ENCODE peak calls at places on chromosomes 3 and 15, in seven cellular contexts. H is transverse colon, S is ovary, G is lower lobe of right lung, R is GM12865, W is AG04450, X is tibial artery. C is an unnamed sample.

GRCh38 chr3:129557737-129558037 is 14.7 kb downstream of the H1-8 start:
- DNase-seq in H (no peak), S (no peak), G (no peak), R (no peak), W (no peak), X (no peak), C (no peak)

GRCh38 chr15:68578960-68579935 is at the start of gene CORO2B:
- DNase-seq in H (no peak), S (peak; percentile 63), G (no peak), R (no peak), W (no peak), X (peak; percentile 44), C (no peak)

GRCh38 chr3:126060613-126061145 is 23.2 kb downstream of the SLC41A3 start:
- DNase-seq in H (no peak), S (no peak), G (no peak), R (no peak), W (no peak), X (no peak), C (no peak)

GRCh38 chr3:13403818-13404216 is 16.3 kb downstream of the NUP210 start:
- DNase-seq in H (no peak), S (no peak), G (no peak), R (no peak), W (no peak), X (no peak), C (no peak)

GRCh38 chr3:28050120-28050519 is 191.3 kb upstream of the CMC1 start:
- DNase-seq in H (no peak), S (no peak), G (no peak), R (no peak), W (no peak), X (no peak), C (no peak)

GRCh38 chr3:13219902-13220296 is 146.7 kb upstream of the IQSEC1 start:
- DNase-seq in H (no peak), S (no peak), G (no peak), R (no peak), W (no peak), X (no peak), C (no peak)

GRCh38 chr15:33735637-33736247 is 232.6 kb upstream of the CHRM5 start:
- DNase-seq in H (peak; percentile 14), S (no peak), G (no peak), R (peak; percentile 68), W (no peak), X (no peak), C (no peak)

GRCh38 chr15:62464705-62465104 is 299.6 kb upstream of the C2CD4B start:
- DNase-seq in H (no peak), S (no peak), G (no peak), R (no peak), W (no peak), X (no peak), C (no peak)

GRCh38 chr3:133426721-133427120 is 26.9 kb downstream of the BFSP2 start:
- DNase-seq in H (no peak), S (no peak), G (no peak), R (no peak), W (no peak), X (no peak), C (no peak)

GRCh38 chr15:79494963-79495362 is 62.8 kb downstream of the MINAR1 start:
- DNase-seq in H (no peak), S (no peak), G (no peak), R (no peak), W (no peak), X (no peak), C (no peak)

GRCh38 chr3:19734453-19734852 is 199.6 kb downstream of the EFHB start:
- DNase-seq in H (no peak), S (no peak), G (no peak), R (no peak), W (no peak), X (no peak), C (no peak)

GRCh38 chr15:51751687-51752683 is 588 bp downstream of the TMOD2 start:
- DNase-seq in H (peak; percentile 30), S (peak; percentile 23), G (peak; percentile 60), R (peak; percentile 49), W (no peak), X (no peak), C (peak; percentile 84)

GRCh38 chr3:22922317-22922716 is 280.8 kb upstream of the UBE2E2 start:
- DNase-seq in H (no peak), S (no peak), G (no peak), R (peak; percentile 38), W (no peak), X (no peak), C (no peak)

GRCh38 chr3:30855390-30855789 is 39.1 kb downstream of the GADL1 start:
- DNase-seq in H (no peak), S (no peak), G (no peak), R (no peak), W (no peak), X (no peak), C (no peak)

GRCh38 chr3:39186692-39187151 is 5.7 kb downstream of the XIRP1 start:
- DNase-seq in H (no peak), S (no peak), G (peak; percentile 39), R (no peak), W (no peak), X (no peak), C (no peak)

GRCh38 chr3:94811836-94812235 is 749.0 kb downstream of the NSUN3 start:
- DNase-seq in H (no peak), S (no peak), G (no peak), R (no peak), W (no peak), X (no peak), C (no peak)

GRCh38 chr15:58248504-58248842 is 110.3 kb downstream of the AQP9 start:
- DNase-seq in H (no peak), S (no peak), G (no peak), R (no peak), W (no peak), X (no peak), C (peak; percentile 81)

GRCh38 chr3:159866201-159866746 is 122.4 kb upstream of the IL12A start:
- DNase-seq in H (no peak), S (no peak), G (no peak), R (no peak), W (no peak), X (no peak), C (no peak)

GRCh38 chr3:159860727-159861126 is 127.9 kb upstream of the IL12A start:
- DNase-seq in H (no peak), S (no peak), G (no peak), R (no peak), W (no peak), X (no peak), C (no peak)

GRCh38 chr3:159867372-159867771 is 121.3 kb upstream of the IL12A start:
- DNase-seq in H (no peak), S (no peak), G (no peak), R (no peak), W (no peak), X (no peak), C (no peak)

GRCh38 chr3:159861369-159861987 is 127.2 kb upstream of the IL12A start:
- DNase-seq in H (no peak), S (no peak), G (no peak), R (peak; percentile 79), W (no peak), X (no peak), C (no peak)

GRCh38 chr3:159865042-159865579 is 123.5 kb upstream of the IL12A start:
- DNase-seq in H (no peak), S (no peak), G (no peak), R (no peak), W (no peak), X (no peak), C (no peak)
- TF ChIP-seq CTCF in H (no peak), S (no peak), G (no peak), R (no peak), W (no peak), X (no peak), C (no peak)

GRCh38 chr3:72976182-72976825 is 20.3 kb upstream of the PPP4R2 start:
- DNase-seq in H (no peak), S (no peak), G (no peak), R (no peak), W (no peak), X (no peak), C (no peak)

GRCh38 chr3:72977463-72977862 is 19.1 kb upstream of the PPP4R2 start:
- DNase-seq in H (no peak), S (no peak), G (no peak), R (peak; percentile 63), W (no peak), X (no peak), C (no peak)

GRCh38 chr3:72973786-72974185 is 22.8 kb upstream of the PPP4R2 start:
- DNase-seq in H (no peak), S (no peak), G (no peak), R (no peak), W (no peak), X (no peak), C (no peak)

GRCh38 chr3:72974956-72975355 is 21.7 kb upstream of the PPP4R2 start:
- DNase-seq in H (no peak), S (no peak), G (no peak), R (peak; percentile 48), W (no peak), X (no peak), C (no peak)

GRCh38 chr3:72977060-72977459 is 19.6 kb upstream of the PPP4R2 start:
- DNase-seq in H (no peak), S (no peak), G (no peak), R (no peak), W (no peak), X (no peak), C (no peak)
- TF ChIP-seq CTCF in H (no peak), S (no peak), G (no peak), R (peak; percentile 17), W (no peak), X (no peak), C (no peak)

GRCh38 chr15:72758195-72758594 is 25.4 kb downstream of the ADPGK start:
- DNase-seq in H (no peak), S (no peak), G (no peak), R (no peak), W (peak; percentile 81), X (no peak), C (no peak)
- TF ChIP-seq CTCF in H (no peak), S (no peak), G (no peak), R (no peak), W (no peak), X (no peak), C (no peak)

DNA sequence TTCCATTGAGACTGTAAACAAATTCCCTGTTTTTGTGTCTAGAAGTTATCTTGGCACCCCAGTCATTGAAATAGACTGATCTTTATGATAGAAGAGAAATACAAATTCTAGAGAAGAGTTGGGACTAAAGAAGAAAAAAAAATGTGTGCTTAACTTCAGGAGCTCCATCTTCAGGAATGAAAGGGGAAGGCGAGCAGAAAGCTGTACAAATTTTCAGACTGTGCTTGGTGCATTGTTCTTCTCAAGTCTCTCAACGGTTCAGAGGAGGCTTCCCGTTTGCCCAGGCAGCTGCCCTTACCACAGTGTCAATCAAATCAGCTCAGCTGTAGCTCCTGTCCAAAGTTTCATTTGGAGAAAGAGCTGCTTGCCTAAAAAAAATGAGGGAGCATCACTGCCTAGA is 41.7 kb downstream of the OXSM start:
- DNase-seq in H (no peak), S (no peak), G (no peak), R (peak; percentile 29), W (no peak), X (no peak), C (no peak)
- TF ChIP-seq CTCF in H (no peak), S (no peak), G (no peak), R (peak; percentile 11), W (peak; percentile 61), X (peak; percentile 14), C (no peak)

GRCh38 chr3:7546219-7546618 is 685.3 kb downstream of the GRM7 start:
- DNase-seq in H (no peak), S (no peak), G (no peak), R (no peak), W (no peak), X (no peak), C (no peak)
- TF ChIP-seq CTCF in H (peak; percentile 12), S (no peak), G (peak; percentile 28), R (no peak), W (no peak), X (no peak), C (no peak)

C was measured in spleen.